ENCODE peak calls at places on chromosomes 3 and 15, in eight cellular contexts. V, P, U, T, Z, K, Y and I are unnamed samples.

GRCh38 chr3:46019707-46020106 is 7.6 kb downstream of the XCR1 start:
- DNase-seq in U (no peak), K (no peak), Z (no peak), Y (no peak), V (no peak), T (no peak), P (peak), I (no peak)

GRCh38 chr15:66760968-66761722 is 59.1 kb downstream of the SMAD6 start:
- DNase-seq in U (no peak), V (no peak), Z (no peak), P (no peak), T (no peak), Y (no peak), K (no peak), I (no peak)

GRCh38 chr3:126474498-126475410 is 937 bp downstream of the ZXDC start:
- DNase-seq in U (no peak), T (peak), K (no peak), V (peak), Z (peak), P (peak), Y (peak), I (no peak)

GRCh38 chr3:147941984-147942383 is 532.8 kb downstream of the ZIC1 start:
- DNase-seq in Y (no peak), P (no peak), Z (peak), U (no peak), K (no peak), V (no peak), T (no peak), I (no peak)

GRCh38 chr15:65870889-65871533 is 1.7 kb downstream of the RAB11A start:
- DNase-seq in P (peak), U (peak), T (peak), V (no peak), K (no peak), Z (no peak), Y (no peak), I (no peak)

GRCh38 chr15:80934761-80935221 is 54.8 kb downstream of the MESD start:
- DNase-seq in U (peak), Z (no peak), V (no peak), K (no peak), T (no peak), P (peak), Y (peak), I (no peak)

GRCh38 chr15:69415381-69415780 is 1.2 kb downstream of the KIF23 start:
- DNase-seq in Y (no peak), K (no peak), Z (no peak), U (no peak), V (no peak), P (no peak), T (no peak), I (no peak)

GRCh38 chr3:108590443-108590842 is 921 bp downstream of the DZIP3 start:
- DNase-seq in V (no peak), Y (peak), U (no peak), K (no peak), P (peak), Z (peak), T (no peak), I (no peak)

GRCh38 chr3:10929978-10930620 is 62.4 kb upstream of the SLC6A1 start:
- DNase-seq in T (no peak), Z (no peak), V (no peak), U (no peak), Y (no peak), P (no peak), K (no peak), I (no peak)

GRCh38 chr15:40248006-40248783 is 9.3 kb downstream of the PAK6 start:
- DNase-seq in Y (no peak), V (no peak), P (no peak), Z (no peak), K (no peak), T (no peak), U (no peak), I (no peak)

GRCh38 chr3:185971579-185971978 is 33.8 kb upstream of the TRA2B start:
- DNase-seq in K (no peak), V (no peak), U (no peak), P (no peak), T (no peak), Y (no peak), Z (no peak), I (no peak)

GRCh38 chr3:105899528-105899927 is 30.7 kb upstream of the CBLB start:
- DNase-seq in U (no peak), T (no peak), Z (no peak), K (no peak), Y (no peak), P (peak), V (no peak), I (no peak)

GRCh38 chr15:45993072-45993471 is 358.2 kb downstream of the SQOR start:
- DNase-seq in U (no peak), V (no peak), Y (no peak), P (no peak), T (no peak), Z (no peak), K (no peak), I (no peak)

GRCh38 chr3:43998841-43999805 is 242.6 kb upstream of the TOPAZ1 start:
- DNase-seq in K (no peak), Z (peak), T (peak), V (peak), Y (peak), U (peak), P (peak), I (no peak)

GRCh38 chr3:65402597-65402996 is 636.1 kb downstream of the MAGI1 start:
- DNase-seq in U (peak), Y (no peak), T (no peak), P (peak), V (no peak), K (no peak), Z (no peak), I (no peak)

GRCh38 chr15:70715840-70716510 is 47.4 kb downstream of the UACA start:
- DNase-seq in V (no peak), T (no peak), P (peak), Y (no peak), K (no peak), U (no peak), Z (no peak), I (no peak)

GRCh38 chr3:167996514-167996913 is 99.2 kb downstream of the GOLIM4 start:
- DNase-seq in K (no peak), Y (no peak), U (no peak), V (no peak), T (no peak), P (no peak), Z (no peak), I (no peak)

GRCh38 chr3:42456211-42456610 is 45.8 kb upstream of the LYZL4 start:
- DNase-seq in Y (no peak), K (no peak), P (no peak), Z (no peak), T (no peak), V (no peak), U (no peak), I (no peak)

GRCh38 chr3:30672959-30673358 is 66.6 kb downstream of the TGFBR2 start:
- DNase-seq in P (no peak), U (no peak), V (no peak), K (no peak), T (no peak), Z (no peak), Y (no peak), I (no peak)

GRCh38 chr3:175208316-175208715 is 349.2 kb downstream of the NAALADL2 start:
- DNase-seq in U (no peak), V (no peak), T (no peak), K (no peak), Z (peak), P (peak), Y (no peak), I (no peak)

GRCh38 chr3:130626021-130626420 is 109.0 kb downstream of the COL6A6 start:
- DNase-seq in Z (no peak), T (no peak), U (peak), K (no peak), V (no peak), Y (no peak), P (peak), I (no peak)

GRCh38 chr15:65006876-65007275 is 17.2 kb upstream of the SPG21 start:
- DNase-seq in K (no peak), Z (no peak), T (peak), V (no peak), Y (no peak), U (no peak), P (no peak), I (no peak)

GRCh38 chr3:191804935-191805334 is 344.0 kb downstream of the PYDC2 start:
- DNase-seq in V (no peak), K (no peak), T (no peak), Z (no peak), Y (no peak), P (no peak), U (no peak), I (no peak)

GRCh38 chr3:64977308-64978100 is 289.7 kb upstream of the ADAMTS9 start:
- DNase-seq in V (no peak), U (no peak), P (no peak), K (no peak), T (no peak), Z (no peak), Y (no peak), I (no peak)

GRCh38 chr3:58218904-58219303 is 8.1 kb upstream of the DNASE1L3 start:
- DNase-seq in V (no peak), Z (no peak), U (no peak), T (no peak), Y (no peak), K (no peak), P (no peak), I (no peak)

GRCh38 chr15:78224024-78224413 is 10.3 kb downstream of the ACSBG1 start:
- DNase-seq in Z (no peak), V (no peak), U (no peak), T (no peak), Y (no peak), K (no peak), P (no peak), I (no peak)

GRCh38 chr3:156218353-156218744 is 98.0 kb downstream of the KCNAB1 start:
- DNase-seq in U (no peak), K (no peak), Z (no peak), Y (no peak), P (peak), T (no peak), V (peak), I (no peak)

GRCh38 chr15:60701261-60702019 is 222.5 kb upstream of the ICE2 start:
- DNase-seq in V (no peak), Z (no peak), U (no peak), T (no peak), Y (no peak), K (no peak), P (no peak), I (no peak)

GRCh38 chr3:134354612-134355275 is 19.5 kb downstream of the AMOTL2 start:
- DNase-seq in V (no peak), K (no peak), Y (no peak), Z (no peak), T (no peak), U (no peak), P (peak), I (no peak)

GRCh38 chr15:35019401-35020327 is 31.6 kb upstream of the ZNF770 start:
- DNase-seq in T (no peak), P (peak), Y (no peak), V (no peak), U (no peak), K (no peak), Z (no peak), I (no peak)

GRCh38 chr3:52436500-52437106 is 8.3 kb downstream of the SEMA3G start:
- DNase-seq in T (no peak), V (no peak), Z (no peak), Y (no peak), U (no peak), K (no peak), P (no peak), I (no peak)

GRCh38 chr3:193391902-193392301 is 13.3 kb upstream of the ATP13A5 start:
- DNase-seq in Z (peak), P (peak), Y (no peak), T (no peak), U (no peak), V (peak), K (no peak), I (no peak)

GRCh38 chr3:127197300-127198150 is 4.6 kb downstream of the PRR23E start:
- DNase-seq in Y (no peak), Z (no peak), T (no peak), K (no peak), V (no peak), U (no peak), P (no peak), I (no peak)

GRCh38 chr15:68258684-68259083 is 18.9 kb upstream of the FEM1B start:
- DNase-seq in V (no peak), Z (no peak), U (no peak), K (no peak), P (no peak), T (no peak), Y (no peak), I (no peak)

GRCh38 chr3:34001022-34001421 is 202.6 kb downstream of the PDCD6IP start:
- DNase-seq in P (no peak), Z (peak), V (no peak), Y (no peak), K (no peak), U (no peak), T (no peak), I (no peak)

GRCh38 chr3:59381282-59381681 is 331.5 kb upstream of the CFAP20DC start:
- DNase-seq in U (no peak), Z (no peak), Y (no peak), P (no peak), K (no peak), T (no peak), V (no peak), I (no peak)

GRCh38 chr3:192920406-192920805 is 2.8 kb upstream of the MB21D2 start:
- DNase-seq in V (no peak), P (no peak), Y (peak), Z (no peak), U (no peak), T (no peak), K (no peak), I (no peak)

GRCh38 chr15:93298901-93299300 is 209.9 kb upstream of the RGMA start:
- DNase-seq in Z (no peak), P (no peak), Y (no peak), K (no peak), V (no peak), U (no peak), T (no peak), I (no peak)